ENCODE peak calls at places on chromosomes 3 and 15, in nine cellular contexts. Q is ovary, F is sigmoid colon, O is tibial nerve, P is gastrocnemius medialis, X is psoas muscle, N is GM23338, B is uterus, V is Peyer's patch. L is an unnamed sample.

GRCh38 chr3:152298393-152299242 is 29.9 kb downstream of the MBNL1 start:
- DNase-seq in Q (peak), F (peak), O (no peak), P (peak), X (peak), N (no peak), B (peak), V (no peak), L (peak)

GRCh38 chr3:143775401-143775970 is 72.8 kb downstream of the SLC9A9 start:
- DNase-seq in Q (no peak), F (no peak), O (no peak), P (no peak), X (no peak), N (peak), B (no peak), V (no peak), L (no peak)

GRCh38 chr3:61057491-61057890 is 193.8 kb downstream of the FHIT start:
- DNase-seq in Q (no peak), F (no peak), O (no peak), P (no peak), X (no peak), N (no peak), B (no peak), V (no peak), L (no peak)

GRCh38 chr3:49805367-49805782 is 2.3 kb downstream of the INKA1 start:
- DNase-seq in Q (peak), F (peak), O (peak), P (peak), X (peak), N (no peak), B (peak), V (peak), L (peak)

GRCh38 chr3:35200056-35200455 is 439.3 kb upstream of the ARPP21 start:
- DNase-seq in Q (no peak), F (no peak), O (no peak), P (no peak), X (no peak), N (no peak), B (no peak), V (no peak), L (no peak)

GRCh38 chr15:34754171-34754580 is 622 bp downstream of the GJD2 start:
- DNase-seq in Q (no peak), F (no peak), O (no peak), P (no peak), X (no peak), N (peak), B (no peak), V (no peak), L (no peak)

GRCh38 chr15:28096720-28097431 is 2.2 kb downstream of the OCA2 start:
- DNase-seq in Q (no peak), F (peak), O (no peak), P (no peak), X (no peak), N (peak), B (no peak), V (peak), L (peak)

GRCh38 chr3:45596290-45596791 is 1.8 kb downstream of the LIMD1 start:
- DNase-seq in Q (no peak), F (no peak), O (no peak), P (no peak), X (no peak), N (no peak), B (no peak), V (peak), L (peak)

GRCh38 chr3:113746955-113747718 is at the start of gene ATP6V1A:
- DNase-seq in Q (peak), F (peak), O (no peak), P (peak), X (peak), N (peak), B (no peak), V (peak), L (peak)

GRCh38 chr3:60269829-60270266 is 981.4 kb downstream of the FHIT start:
- DNase-seq in Q (no peak), F (no peak), O (no peak), P (no peak), X (no peak), N (no peak), B (no peak), V (no peak), L (no peak)

GRCh38 chr15:82936966-82937647 is 15.4 kb downstream of the HOMER2 start:
- DNase-seq in Q (no peak), F (no peak), O (no peak), P (peak), X (peak), N (no peak), B (no peak), V (no peak), L (no peak)

GRCh38 chr3:43728947-43729346 is 38.2 kb downstream of the ABHD5 start:
- DNase-seq in Q (no peak), F (no peak), O (no peak), P (no peak), X (no peak), N (no peak), B (no peak), V (no peak), L (no peak)

GRCh38 chr15:93121994-93122910 is 33.2 kb upstream of the RGMA start:
- DNase-seq in Q (no peak), F (no peak), O (no peak), P (peak), X (peak), N (no peak), B (no peak), V (no peak), L (no peak)

GRCh38 chr15:96324900-96325299 is 5.6 kb upstream of the NR2F2 start:
- DNase-seq in Q (no peak), F (no peak), O (no peak), P (no peak), X (no peak), N (no peak), B (no peak), V (no peak), L (no peak)

GRCh38 chr15:96326551-96327154 is 3.8 kb upstream of the NR2F2 start:
- DNase-seq in Q (peak), F (peak), O (peak), P (peak), X (peak), N (peak), B (peak), V (no peak), L (peak)

GRCh38 chr15:96327155-96327741 is 3.3 kb upstream of the NR2F2 start:
- DNase-seq in Q (no peak), F (no peak), O (no peak), P (no peak), X (no peak), N (peak), B (peak), V (no peak), L (no peak)

GRCh38 chr15:96324192-96324895 is 6.2 kb upstream of the NR2F2 start:
- DNase-seq in Q (peak), F (peak), O (peak), P (no peak), X (no peak), N (no peak), B (peak), V (no peak), L (peak)

GRCh38 chr15:96325579-96326331 is 4.7 kb upstream of the NR2F2 start:
- DNase-seq in Q (no peak), F (no peak), O (no peak), P (no peak), X (no peak), N (peak), B (no peak), V (no peak), L (no peak)
- H3K4me3 ChIP-seq in Q (peak), F (peak), O (peak), P (peak), X (peak), N (peak), B (peak), V (peak), L (peak)

GRCh38 chr3:38114052-38114874 is 22.7 kb downstream of the ACAA1 start:
- DNase-seq in Q (peak), F (peak), O (no peak), P (no peak), X (no peak), N (no peak), B (no peak), V (no peak), L (peak)

GRCh38 chr3:38114875-38115644 is 21.9 kb downstream of the ACAA1 start:
- DNase-seq in Q (peak), F (peak), O (no peak), P (no peak), X (no peak), N (no peak), B (no peak), V (peak), L (peak)

GRCh38 chr3:38116471-38117162 is 20.3 kb downstream of the ACAA1 start:
- DNase-seq in Q (no peak), F (peak), O (no peak), P (peak), X (no peak), N (no peak), B (no peak), V (no peak), L (peak)

GRCh38 chr3:38117163-38117716 is 19.7 kb downstream of the ACAA1 start:
- DNase-seq in Q (no peak), F (peak), O (no peak), P (peak), X (no peak), N (no peak), B (no peak), V (no peak), L (peak)

GRCh38 chr3:38115645-38116427 is 21.1 kb downstream of the ACAA1 start:
- DNase-seq in Q (peak), F (peak), O (no peak), P (no peak), X (no peak), N (no peak), B (no peak), V (no peak), L (peak)
- TF ChIP-seq CTCF in Q (no peak), F (no peak), O (no peak), P (no peak), X (no peak), N (no peak), B (no peak), V (no peak), L (no peak)

DNA sequence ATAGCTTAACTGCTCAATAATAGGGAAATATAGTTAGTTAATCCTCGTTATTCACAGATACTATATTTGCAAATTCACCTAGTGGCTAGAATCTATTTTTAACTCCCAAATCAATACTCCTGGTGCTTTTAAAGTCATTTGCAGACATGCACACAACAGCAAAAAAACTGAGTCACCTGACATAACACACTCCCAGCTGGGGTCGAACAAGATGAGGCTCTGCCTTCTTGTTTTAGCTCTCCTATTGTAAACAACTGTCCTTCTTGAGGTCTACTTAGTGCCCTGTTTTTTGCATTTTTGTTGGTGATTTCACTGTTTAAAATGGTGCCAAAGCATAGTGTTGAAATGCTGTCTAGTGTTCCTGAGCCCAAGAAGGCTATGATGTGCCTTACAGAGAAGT is 18.4 kb downstream of the MAP3K13 start:
- DNase-seq in Q (no peak), F (no peak), O (no peak), P (no peak), X (no peak), N (no peak), B (no peak), V (no peak), L (no peak)
- H3K27ac ChIP-seq in Q (no peak), F (no peak), O (no peak), P (no peak), X (no peak), N (no peak), B (no peak), V (no peak), L (no peak)

DNA sequence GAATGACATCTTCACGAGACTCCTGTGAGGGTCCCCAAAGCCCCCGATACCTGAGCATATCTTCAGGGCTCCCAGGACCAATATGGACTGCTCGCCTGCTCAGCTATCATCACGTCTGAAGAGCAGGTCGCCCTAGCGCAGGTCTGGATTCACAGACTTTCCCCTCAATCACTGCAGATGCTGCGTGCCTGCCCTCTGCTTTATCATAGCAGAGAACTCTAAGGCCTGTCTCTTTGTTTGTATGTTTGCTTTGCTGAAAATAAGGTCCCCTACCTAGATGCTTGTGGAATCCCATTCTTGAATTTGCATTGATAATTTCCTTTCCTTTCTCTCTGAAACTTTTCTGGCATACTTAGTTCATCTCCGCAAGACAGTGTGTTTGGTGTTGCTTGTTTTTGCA is 140.3 kb upstream of the NSMCE3 start:
- DNase-seq in Q (no peak), F (no peak), O (no peak), P (no peak), X (no peak), N (peak), B (no peak), V (no peak), L (no peak)
- H3K4me3 ChIP-seq in Q (no peak), F (no peak), O (no peak), P (no peak), X (no peak), N (peak), B (no peak), V (no peak), L (no peak)

DNA sequence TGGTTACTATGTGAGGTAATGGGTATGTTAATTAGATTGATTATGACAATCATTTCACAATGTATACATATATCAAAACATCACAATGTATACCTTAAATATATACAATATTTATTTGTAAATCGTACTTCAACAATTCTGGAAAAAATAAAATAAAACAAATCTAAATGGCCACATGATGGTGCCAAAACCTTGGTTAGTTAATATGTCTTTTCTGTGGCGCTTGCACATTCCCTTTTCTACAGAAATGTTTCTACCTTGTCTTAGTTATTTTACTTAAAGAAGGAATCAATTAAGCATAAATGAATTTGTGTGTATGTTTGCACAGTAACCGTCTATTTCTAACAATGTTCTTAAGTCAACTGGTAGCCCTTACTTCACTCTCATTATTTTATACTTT is 53.4 kb downstream of the OXSM start:
- DNase-seq in Q (no peak), F (no peak), O (no peak), P (no peak), X (no peak), N (no peak), B (no peak), V (no peak), L (no peak)
- TF ChIP-seq CTCF in Q (no peak), F (peak), O (no peak), P (peak), X (peak), N (peak), B (peak), V (no peak), L (no peak)

DNA sequence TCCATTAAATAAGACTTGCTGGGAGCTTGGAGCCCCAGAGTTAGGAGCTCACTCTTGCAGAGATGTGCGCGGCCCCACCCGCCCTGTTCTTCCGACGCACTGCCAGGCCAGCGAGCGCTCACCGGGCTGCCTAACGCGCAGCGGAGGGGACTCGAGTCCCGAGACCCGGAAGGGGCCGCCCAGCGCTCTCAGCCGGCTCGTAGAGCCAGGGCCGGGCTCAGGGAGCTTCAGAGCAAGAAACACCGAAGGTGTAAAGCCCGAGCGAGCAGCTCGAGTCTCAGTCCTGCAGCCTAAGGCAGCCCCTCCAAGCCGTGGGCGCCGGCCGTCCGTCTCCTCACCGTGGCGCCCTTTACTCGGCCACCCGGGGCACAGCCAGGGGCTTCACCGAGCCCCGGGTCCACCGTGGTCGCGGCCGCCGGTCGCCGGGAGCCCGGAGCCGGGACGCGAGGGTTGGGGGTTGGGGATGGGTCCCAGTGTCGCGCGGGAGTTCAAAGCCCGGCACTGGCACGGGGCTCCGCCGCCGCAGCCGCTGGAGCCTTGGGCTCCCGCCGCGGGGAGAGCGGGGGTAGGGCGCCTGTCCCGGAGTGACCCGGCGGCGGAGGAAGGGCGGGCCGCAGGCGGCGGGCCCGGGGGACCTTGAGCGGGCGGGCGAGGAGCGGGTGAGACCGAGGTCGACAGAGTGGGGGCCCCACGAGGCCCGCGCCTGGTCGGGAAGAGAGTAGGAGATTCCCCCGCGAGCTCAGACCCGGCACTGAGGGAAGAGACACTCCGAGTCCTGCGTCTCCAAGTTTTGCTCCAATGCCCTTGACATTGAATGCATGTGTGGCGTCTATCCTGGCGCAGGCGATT is 26.9 kb upstream of the THRB start:
- DNase-seq in Q (peak), F (peak), O (peak), P (peak), X (peak), N (peak), B (peak), V (peak), L (peak)
- H3K27ac ChIP-seq in Q (peak), F (peak), O (peak), P (peak), X (peak), N (no peak), B (peak), V (peak), L (peak)

DNA sequence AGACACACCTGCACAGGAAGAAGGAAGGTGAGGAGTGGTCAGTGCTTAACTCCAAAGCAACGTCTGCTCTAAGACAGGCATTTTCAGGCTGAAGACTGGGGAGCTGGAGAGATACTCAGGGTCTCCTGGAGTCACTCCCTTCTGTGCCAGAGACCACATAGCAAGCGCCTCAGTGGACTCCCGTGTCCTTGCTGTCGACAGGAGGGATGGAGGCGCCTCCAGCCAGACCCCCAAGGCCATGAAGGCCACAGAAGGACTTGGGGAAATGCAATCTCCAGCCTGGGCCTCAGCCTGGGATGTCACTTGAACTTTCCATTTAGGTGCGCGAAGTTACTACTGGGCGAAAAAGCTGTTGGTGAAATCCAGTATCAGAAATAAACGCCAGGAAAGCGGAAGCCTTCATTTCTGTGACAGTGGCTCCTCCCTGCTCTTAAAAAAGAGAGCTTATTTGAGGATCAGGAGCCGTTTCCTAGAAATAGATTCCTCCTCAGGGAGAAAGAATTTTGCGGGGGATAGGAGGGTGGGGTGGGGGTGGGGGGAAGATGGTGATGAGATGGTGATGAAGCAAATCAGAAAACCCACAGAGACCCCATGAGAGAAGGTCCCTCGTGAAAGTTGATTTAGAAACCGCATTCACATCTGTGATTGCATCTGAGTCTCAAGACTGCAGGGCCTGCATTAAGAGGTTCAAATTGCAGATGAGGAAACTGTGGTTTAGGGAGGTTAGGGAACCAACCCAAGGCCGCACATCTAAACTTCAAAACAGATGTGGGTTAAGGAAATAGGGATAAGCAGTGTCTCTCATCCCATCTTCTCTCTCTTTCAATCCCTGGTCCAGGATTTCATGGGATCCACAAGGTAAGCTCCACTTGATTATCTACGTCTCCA is 78.8 kb downstream of the ATP2B2 start:
- DNase-seq in Q (no peak), F (no peak), O (no peak), P (no peak), X (no peak), N (no peak), B (no peak), V (no peak), L (no peak)
- H3K4me3 ChIP-seq in Q (no peak), F (no peak), O (no peak), P (no peak), X (no peak), N (no peak), B (no peak), V (no peak), L (no peak)

GRCh38 chr3:4678320-4678719 is 185.2 kb downstream of the ITPR1 start:
- DNase-seq in Q (no peak), F (no peak), O (no peak), P (no peak), X (no peak), N (no peak), B (no peak), V (no peak), L (no peak)
- TF ChIP-seq CTCF in Q (no peak), F (no peak), O (no peak), P (no peak), X (no peak), N (no peak), B (no peak), V (no peak), L (no peak)

DNA sequence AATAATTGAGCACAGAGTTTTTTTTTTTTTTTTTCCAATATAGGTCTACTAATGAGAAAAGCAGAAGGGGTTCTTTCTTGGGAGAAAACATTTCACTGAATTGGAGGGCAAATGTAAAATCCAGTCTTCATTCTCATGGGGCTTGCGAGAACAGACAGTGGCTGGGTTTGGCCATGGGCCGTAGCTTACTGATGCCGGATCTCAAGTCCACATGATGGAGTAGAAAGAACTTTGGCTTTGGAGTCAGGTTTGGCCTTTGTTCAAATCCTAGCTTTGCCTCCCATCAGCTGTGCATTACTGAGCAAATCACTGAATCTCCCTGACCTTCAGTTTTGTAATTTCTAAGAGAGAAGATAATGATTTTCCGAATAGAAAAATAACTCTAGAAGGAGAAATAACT is 59.7 kb downstream of the LMCD1 start:
- DNase-seq in Q (no peak), F (peak), O (no peak), P (peak), X (peak), N (no peak), B (peak), V (no peak), L (peak)
- H3K27ac ChIP-seq in Q (peak), F (no peak), O (peak), P (peak), X (peak), N (no peak), B (peak), V (peak), L (peak)